ENCODE peak calls at places on chromosomes 6 and 20, in eight cellular contexts. Q is SW480, X is EH, B is NCI-H1930, O is left lung, H is ovary, U is mesendoderm, R is immature natural killer cell. F is an unnamed sample.

GRCh38 chr6:145882121-145882531 is 67.5 kb upstream of the FBXO30 start:
- DNase-seq in H (no peak), R (no peak), X (peak), Q (no peak), U (no peak), O (no peak), B (no peak), F (no peak)

GRCh38 chr6:3013486-3013885 is 13.8 kb downstream of the NQO2 start:
- DNase-seq in X (peak), H (no peak), B (no peak), O (peak), R (no peak), U (peak), Q (peak), F (peak)

GRCh38 chr6:143164565-143165105 is 103.9 kb downstream of the AIG1 start:
- DNase-seq in X (no peak), H (no peak), R (no peak), Q (no peak), B (no peak), U (no peak), O (no peak), F (no peak)

GRCh38 chr20:330233-331149 is 5.1 kb downstream of the SOX12 start:
- DNase-seq in O (no peak), R (peak), U (peak), Q (peak), B (peak), X (peak), H (peak), F (peak)

GRCh38 chr6:163748886-163749285 is 334.4 kb downstream of the QKI start:
- DNase-seq in B (no peak), Q (no peak), X (no peak), H (no peak), O (no peak), U (no peak), R (no peak), F (no peak)

GRCh38 chr6:72534236-72534635 is 87.6 kb upstream of the KCNQ5 start:
- DNase-seq in B (no peak), O (no peak), Q (no peak), H (no peak), R (no peak), X (no peak), U (peak), F (no peak)

GRCh38 chr20:61922411-61922810 is 143.3 kb downstream of the TAF4 start:
- DNase-seq in R (no peak), U (no peak), Q (no peak), B (no peak), H (no peak), O (no peak), X (no peak), F (no peak)

GRCh38 chr20:11686900-11687543 is 230.7 kb upstream of the BTBD3 start:
- DNase-seq in Q (peak), X (peak), O (peak), H (peak), U (peak), R (no peak), B (peak), F (peak)